ENCODE peak calls at places on chromosomes 7 and 10, in ten cellular contexts. O, X, A, B, Z, R, W, H, V and D are unnamed samples.

GRCh38 chr10:128520191-128520815 is 394.1 kb upstream of the MKI67 start:
- DNase-seq in W (no peak), Z (no peak), O (no peak), B (no peak), A (no peak), X (no peak), V (no peak), H (no peak), R (no peak), D (no peak)

GRCh38 chr10:91513598-91513997 is 103.5 kb downstream of the HECTD2 start:
- DNase-seq in B (no peak), Z (no peak), W (no peak), A (no peak), V (no peak), R (no peak), H (no peak), O (no peak), X (no peak), D (no peak)

GRCh38 chr10:121087129-121087528 is 236.0 kb downstream of the WDR11 start:
- DNase-seq in R (no peak), A (no peak), H (no peak), Z (no peak), W (no peak), O (no peak), V (no peak), X (no peak), B (no peak), D (no peak)

GRCh38 chr10:13016886-13017285 is 15.4 kb upstream of the CCDC3 start:
- DNase-seq in R (no peak), O (no peak), H (no peak), V (no peak), W (no peak), B (no peak), Z (no peak), A (no peak), X (no peak), D (no peak)

GRCh38 chr7:100488333-100489095 is 4.8 kb downstream of the NYAP1 start:
- DNase-seq in H (no peak), A (no peak), W (no peak), B (no peak), X (peak), O (no peak), V (peak), R (no peak), Z (no peak), D (no peak)

GRCh38 chr10:33309410-33309809 is 25.1 kb downstream of the NRP1 start:
- DNase-seq in R (no peak), B (no peak), X (no peak), H (no peak), W (no peak), V (no peak), Z (no peak), A (no peak), O (no peak), D (no peak)

GRCh38 chr7:134941185-134941900 is 45.0 kb upstream of the AGBL3 start:
- DNase-seq in R (no peak), A (peak), V (no peak), Z (peak), H (peak), B (no peak), W (no peak), X (no peak), O (peak), D (peak)

GRCh38 chr10:11331706-11332105 is 279.7 kb downstream of the USP6NL start:
- DNase-seq in R (no peak), H (no peak), O (peak), X (no peak), A (no peak), W (no peak), B (no peak), V (no peak), Z (peak), D (peak)

GRCh38 chr7:5333121-5334050 is 50.6 kb downstream of the SLC29A4 start:
- DNase-seq in R (peak), W (no peak), H (no peak), X (peak), B (peak), V (no peak), A (no peak), Z (no peak), O (no peak), D (no peak)

GRCh38 chr10:98611432-98611831 is 164.7 kb upstream of the HPS1 start:
- DNase-seq in A (no peak), V (no peak), X (no peak), H (no peak), Z (no peak), W (no peak), O (no peak), R (no peak), B (no peak), D (no peak)

GRCh38 chr10:52212802-52213510 is 101.1 kb upstream of the DKK1 start:
- DNase-seq in A (no peak), R (no peak), X (no peak), O (no peak), B (no peak), W (no peak), Z (no peak), H (no peak), V (no peak), D (no peak)

GRCh38 chr10:93077860-93078337 is 4.2 kb downstream of the CYP26A1 start:
- DNase-seq in X (no peak), B (no peak), H (no peak), A (no peak), R (no peak), V (no peak), O (no peak), Z (no peak), W (no peak), D (no peak)

GRCh38 chr7:54292171-54292925 is 249.8 kb upstream of the VSTM2A start:
- DNase-seq in X (no peak), V (no peak), A (no peak), Z (no peak), B (peak), W (peak), H (no peak), O (no peak), R (no peak), D (no peak)

GRCh38 chr10:11631890-11632587 is 20.6 kb upstream of the USP6NL start:
- DNase-seq in O (no peak), W (no peak), X (peak), H (no peak), V (no peak), R (no peak), B (no peak), Z (no peak), A (no peak), D (no peak)

GRCh38 chr7:13639416-13639815 is 350.1 kb downstream of the ETV1 start:
- DNase-seq in X (no peak), H (no peak), O (no peak), V (no peak), B (no peak), W (no peak), A (no peak), R (no peak), Z (no peak), D (no peak)

GRCh38 chr7:90401989-90402388 is 1.3 kb upstream of the CLDN12 start:
- DNase-seq in X (no peak), V (no peak), W (no peak), O (peak), A (no peak), R (no peak), H (no peak), Z (peak), B (no peak), D (no peak)

GRCh38 chr7:31002256-31002655 is 38.5 kb downstream of the GHRHR start:
- DNase-seq in X (no peak), B (no peak), A (no peak), Z (no peak), H (no peak), R (no peak), O (no peak), W (no peak), V (no peak), D (peak)

GRCh38 chr7:134083766-134084487 is 43.2 kb upstream of the LRGUK start:
- DNase-seq in W (no peak), O (peak), R (no peak), Z (no peak), A (peak), B (no peak), H (no peak), V (no peak), X (no peak), D (peak)

GRCh38 chr7:27134392-27134791 is 3.8 kb upstream of the HOXA4 start:
- DNase-seq in B (no peak), Z (peak), R (no peak), A (peak), H (peak), O (peak), V (no peak), W (no peak), X (no peak), D (peak)

GRCh38 chr7:34869016-34869415 is 168.3 kb downstream of the DPY19L1 start:
- DNase-seq in A (no peak), R (no peak), W (no peak), O (no peak), B (no peak), X (no peak), V (no peak), Z (no peak), H (no peak), D (no peak)

GRCh38 chr7:16636533-16637173 is 8.9 kb downstream of the ANKMY2 start:
- DNase-seq in H (no peak), R (no peak), B (no peak), W (no peak), Z (no peak), V (no peak), A (peak), O (peak), X (no peak), D (peak)

GRCh38 chr7:149624006-149624405 is 126.4 kb upstream of the ZNF746 start:
- DNase-seq in H (no peak), R (peak), W (no peak), O (peak), B (no peak), X (peak), V (no peak), Z (peak), A (no peak), D (no peak)

GRCh38 chr10:28566458-28566857 is 33.5 kb downstream of the WAC start:
- DNase-seq in V (no peak), X (no peak), Z (peak), O (peak), A (no peak), B (no peak), R (no peak), H (no peak), W (no peak), D (no peak)

GRCh38 chr10:109343293-109343692 is 580.0 kb downstream of the XPNPEP1 start:
- DNase-seq in Z (no peak), O (no peak), A (no peak), V (no peak), X (no peak), H (no peak), W (no peak), B (no peak), R (no peak), D (peak)

GRCh38 chr10:124642076-124642710 is 102.0 kb downstream of the FAM53B start:
- DNase-seq in W (no peak), H (no peak), X (no peak), A (no peak), B (no peak), R (peak), O (no peak), Z (no peak), V (peak), D (no peak)

GRCh38 chr7:72391821-72392377 is 20.2 kb downstream of the CALN1 start:
- DNase-seq in W (no peak), Z (no peak), A (no peak), B (no peak), O (no peak), X (no peak), V (no peak), R (no peak), H (no peak), D (no peak)

GRCh38 chr7:93461350-93461749 is 113.2 kb downstream of the CALCR start:
- DNase-seq in O (no peak), R (no peak), X (no peak), H (no peak), A (no peak), Z (no peak), B (no peak), V (no peak), W (no peak), D (no peak)

GRCh38 chr10:88833156-88833555 is 18.5 kb downstream of the ANKRD22 start:
- DNase-seq in A (no peak), H (no peak), Z (no peak), R (no peak), B (no peak), V (no peak), X (no peak), W (no peak), O (no peak), D (no peak)

GRCh38 chr10:88838766-88839165 is 12.9 kb downstream of the ANKRD22 start:
- DNase-seq in B (peak), O (no peak), A (no peak), R (no peak), V (no peak), Z (no peak), H (no peak), W (no peak), X (no peak), D (no peak)

GRCh38 chr10:88835095-88835909 is 16.3 kb downstream of the ANKRD22 start:
- DNase-seq in X (peak), H (peak), W (peak), B (peak), A (peak), R (peak), O (peak), V (peak), Z (peak), D (peak)

GRCh38 chr10:88833722-88834121 is 17.9 kb downstream of the ANKRD22 start:
- DNase-seq in A (no peak), H (no peak), B (no peak), W (no peak), V (no peak), X (no peak), O (no peak), Z (no peak), R (no peak), D (no peak)

DNA sequence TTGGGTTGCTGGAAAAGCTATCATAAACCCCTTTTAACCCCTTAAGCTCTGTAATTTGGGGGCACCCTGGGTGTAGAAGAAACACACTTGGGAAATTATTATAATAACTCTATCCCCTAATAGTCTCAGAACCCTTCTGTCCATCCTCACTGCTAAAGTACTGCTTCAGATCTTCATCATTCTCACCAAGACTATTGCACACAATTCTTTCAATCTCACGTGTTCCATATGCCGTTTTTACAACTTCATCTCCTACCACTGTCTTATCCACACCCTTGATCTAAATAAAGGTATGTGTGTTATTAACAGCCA is 15.8 kb downstream of the ANKRD22 start:
- DNase-seq in B (no peak), X (no peak), R (no peak), H (no peak), Z (no peak), W (no peak), V (no peak), A (no peak), O (no peak), D (no peak)
- TF ChIP-seq CTCF in B (no peak), X (no peak), R (no peak), H (no peak), Z (no peak), W (no peak), V (no peak), A (no peak), O (no peak), D (no peak)

GRCh38 chr10:83922246-83922860 is 217.0 kb upstream of the GHITM start:
- DNase-seq in B (no peak), O (no peak), R (no peak), X (no peak), W (no peak), V (no peak), A (no peak), H (no peak), Z (no peak), D (no peak)

GRCh38 chr10:83919187-83919586 is 220.1 kb upstream of the GHITM start:
- DNase-seq in A (no peak), H (no peak), Z (no peak), W (no peak), R (no peak), O (no peak), B (no peak), V (no peak), X (no peak), D (no peak)

GRCh38 chr10:83915801-83916200 is 223.5 kb upstream of the GHITM start:
- DNase-seq in A (no peak), X (no peak), W (no peak), R (no peak), Z (no peak), V (no peak), H (no peak), O (no peak), B (no peak), D (no peak)

DNA sequence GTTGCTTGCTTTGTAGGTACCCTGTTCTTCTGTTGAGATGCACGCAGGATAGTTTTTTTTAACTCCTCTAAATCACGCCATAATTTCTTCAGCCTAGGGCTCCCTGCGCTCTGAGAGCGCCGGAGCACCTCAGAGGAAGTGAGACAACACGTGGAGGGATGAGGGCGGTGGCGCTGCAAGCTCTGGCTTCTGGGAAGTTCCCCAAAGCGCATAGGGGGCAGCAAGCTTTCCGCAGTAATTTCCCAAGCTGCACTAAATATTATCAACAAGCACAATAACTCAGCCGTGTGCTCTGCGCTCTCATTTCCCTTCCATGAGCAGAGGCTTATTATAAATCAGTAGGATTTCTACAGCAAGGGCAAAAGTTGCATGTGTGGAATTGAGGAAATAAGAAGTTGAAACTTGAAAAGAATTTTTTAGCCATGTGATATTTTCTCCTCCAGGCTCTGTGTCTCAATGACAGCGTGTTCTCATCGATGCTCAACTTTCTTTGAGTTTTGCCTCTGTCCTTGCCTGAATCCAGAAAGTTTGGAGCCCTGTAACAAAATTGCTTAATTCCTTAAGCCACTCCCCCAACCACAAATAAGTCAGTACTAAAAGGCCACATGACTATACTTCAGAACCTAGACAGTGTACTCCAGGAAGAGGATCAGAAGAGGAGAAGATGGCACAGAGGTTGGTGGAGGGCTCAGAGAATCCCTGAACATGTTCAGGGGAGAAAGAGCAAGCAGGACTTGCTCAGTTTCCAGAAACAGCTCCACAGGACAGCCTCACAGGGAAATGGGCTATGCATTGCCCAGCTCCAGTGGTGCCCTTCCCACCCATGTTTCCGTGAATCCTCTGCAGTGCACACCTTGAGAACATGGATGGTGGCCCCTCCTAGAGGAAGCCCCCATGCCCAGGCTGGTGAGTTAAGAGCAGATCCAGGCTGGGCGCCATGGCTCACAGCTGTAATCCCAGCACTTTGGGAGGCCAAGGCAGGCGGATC is 221.5 kb upstream of the GHITM start:
- DNase-seq in A (no peak), X (peak), O (no peak), Z (peak), B (peak), V (peak), R (no peak), H (no peak), W (peak), D (no peak)
- TF ChIP-seq CTCF in A (peak), X (peak), O (no peak), Z (peak), B (peak), V (no peak), R (no peak), H (no peak), W (peak), D (no peak)

GRCh38 chr7:98862203-98862602 is 7.6 kb downstream of the TMEM130 start:
- DNase-seq in H (no peak), V (no peak), X (no peak), O (no peak), A (no peak), B (no peak), Z (no peak), R (no peak), W (no peak), D (no peak)

GRCh38 chr7:98856021-98856422 is 13.8 kb downstream of the TMEM130 start:
- DNase-seq in V (no peak), H (no peak), W (no peak), X (no peak), B (no peak), O (no peak), A (no peak), R (no peak), Z (no peak), D (peak)

GRCh38 chr7:98863601-98864000 is 6.2 kb downstream of the TMEM130 start:
- DNase-seq in X (no peak), V (no peak), O (no peak), H (no peak), B (no peak), W (no peak), R (no peak), Z (no peak), A (no peak), D (no peak)

GRCh38 chr7:98862716-98863420 is 6.9 kb downstream of the TMEM130 start:
- DNase-seq in O (no peak), Z (no peak), B (no peak), A (no peak), V (no peak), X (no peak), W (no peak), R (peak), H (no peak), D (no peak)

GRCh38 chr7:98860069-98860468 is 9.7 kb downstream of the TMEM130 start:
- DNase-seq in O (no peak), B (no peak), X (no peak), V (no peak), Z (no peak), W (no peak), R (no peak), H (no peak), A (no peak), D (no peak)
- TF ChIP-seq CTCF in O (no peak), B (no peak), X (no peak), V (no peak), Z (no peak), W (no peak), R (no peak), H (no peak), A (no peak), D (no peak)

GRCh38 chr7:119344466-119344865 is 928.5 kb upstream of the KCND2 start:
- DNase-seq in O (no peak), R (no peak), B (no peak), H (no peak), Z (no peak), V (no peak), X (no peak), A (no peak), W (no peak), D (no peak)
- TF ChIP-seq CTCF in O (no peak), R (no peak), B (peak), H (no peak), Z (no peak), V (peak), X (no peak), A (no peak), W (no peak), D (no peak)

GRCh38 chr10:68792115-68792514 is 35.2 kb upstream of the STOX1 start:
- DNase-seq in R (no peak), O (peak), W (no peak), X (no peak), A (no peak), V (no peak), H (no peak), Z (peak), B (no peak), D (no peak)
- TF ChIP-seq CTCF in R (no peak), O (no peak), W (peak), X (no peak), A (peak), V (no peak), H (no peak), Z (peak), B (peak), D (peak)

DNA sequence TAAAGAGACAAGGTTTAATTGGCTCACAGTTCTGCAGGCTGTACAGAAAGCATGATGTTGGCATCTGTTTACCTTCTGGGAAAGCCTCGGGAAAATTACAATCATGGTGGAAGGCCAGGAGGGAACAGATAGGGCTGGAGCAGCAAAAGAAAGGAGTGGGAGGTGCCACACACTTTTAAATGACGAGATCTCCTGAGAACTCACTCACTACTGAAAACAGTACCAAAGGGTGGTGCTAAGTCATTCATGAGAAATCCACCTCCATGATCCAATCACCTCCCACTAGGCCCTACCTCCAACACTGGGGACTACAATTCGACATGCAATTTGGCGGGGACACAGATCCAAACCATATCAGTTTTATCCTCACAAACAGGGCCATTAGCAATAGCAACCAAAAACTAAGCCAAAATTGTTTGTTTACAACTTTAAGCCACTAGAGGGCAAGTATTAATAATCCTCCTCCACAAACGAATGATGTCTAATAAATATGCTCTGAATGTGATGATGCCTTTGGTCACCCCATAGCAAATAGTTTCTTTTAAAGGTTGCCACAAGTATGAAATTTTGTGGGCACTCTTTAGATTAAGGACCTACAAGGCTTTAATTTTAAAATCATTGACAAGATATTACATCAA is 129.2 kb upstream of the NRBF2 start:
- DNase-seq in O (no peak), X (peak), W (no peak), R (no peak), A (no peak), B (no peak), H (no peak), Z (peak), V (no peak), D (no peak)
- TF ChIP-seq CTCF in O (no peak), X (no peak), W (peak), R (no peak), A (peak), B (peak), H (no peak), Z (peak), V (peak), D (peak)